ENCODE peak calls at places on chromosomes 2 and 18, in eight cellular contexts. A is NAMALWA; H is iPS-NIHi11; Q is stimulated activated CD4-positive, alpha-beta T cell treated with anti-CD3 and anti-CD28 coated beads, Interleukin-4, amount 100 ng/mL, for 4 hours; I is stimulated activated CD8-positive, alpha-beta memory T cell treated with anti-CD3 and anti-CD28 coated beads, Interleukin-2, amount 100 ng/mL, for 48 hours; V is AG04450; E is GM03348; O is foreskin fibroblast. Z is an unnamed sample.

GRCh38 chr2:133673570-133673969 is 105.3 kb upstream of the NCKAP5 start:
- DNase-seq in V (no peak), H (no peak), A (no peak), Q (no peak), I (no peak), E (no peak), O (no peak), Z (no peak)

GRCh38 chr2:159292157-159292556 is 5.7 kb upstream of the WDSUB1 start:
- DNase-seq in A (no peak), Q (no peak), O (no peak), V (no peak), H (peak), I (no peak), E (no peak), Z (no peak)

GRCh38 chr2:98936133-98936916 is at the start of gene CRACDL:
- DNase-seq in I (no peak), Q (peak), O (no peak), V (no peak), A (no peak), E (peak), H (peak), Z (peak)

GRCh38 chr2:71691747-71692455 is 238.5 kb downstream of the DYSF start:
- DNase-seq in I (no peak), O (no peak), Q (no peak), H (peak), V (no peak), A (no peak), E (peak), Z (no peak)

GRCh38 chr18:50374753-50375391 is at the start of gene SKA1:
- DNase-seq in H (peak), Q (peak), I (peak), E (peak), O (peak), V (peak), A (peak), Z (peak)

GRCh38 chr2:60998628-60999545 is 18.6 kb upstream of the PEX13 start:
- DNase-seq in E (peak), A (peak), O (peak), V (peak), I (no peak), Q (no peak), H (peak), Z (no peak)

GRCh38 chr18:5091741-5092140 is 105.3 kb downstream of the AKAIN1 start:
- DNase-seq in E (no peak), A (no peak), V (no peak), H (no peak), Q (no peak), I (no peak), O (no peak), Z (no peak)

GRCh38 chr2:71607490-71607889 is 154.1 kb downstream of the DYSF start:
- DNase-seq in V (no peak), E (no peak), O (no peak), A (no peak), H (no peak), Q (no peak), I (no peak), Z (no peak)

GRCh38 chr2:44360749-44361329 is 455 bp downstream of the PREPL start:
- DNase-seq in H (no peak), E (peak), V (no peak), A (peak), O (no peak), Q (no peak), I (no peak), Z (peak)